ENCODE peak calls at places on chromosomes 2 and 18, in four cellular contexts. E is HEK293T, A is K562, H is HepG2. I is an unnamed sample.

GRCh38 chr2:240935101-240935876 is 29.2 kb downstream of the CROCC2 start:
- DNase-seq in E (no peak), A (no peak), H (no peak), I (no peak)

GRCh38 chr2:106011380-106011779 is 182.7 kb downstream of the UXS1 start:
- DNase-seq in A (no peak), E (no peak), H (no peak), I (no peak)

GRCh38 chr2:20915271-20915670 is 92.4 kb upstream of the LDAH start:
- DNase-seq in E (no peak), A (no peak), H (no peak), I (no peak)

GRCh38 chr2:47016172-47016913 is 100.7 kb upstream of the MCFD2 start:
- DNase-seq in E (peak), H (no peak), A (peak), I (no peak)

GRCh38 chr2:54767921-54768320 is 44.5 kb downstream of the EML6 start:
- DNase-seq in A (no peak), E (no peak), H (no peak), I (no peak)

GRCh38 chr2:170582747-170583463 is 132.2 kb upstream of the SP5 start:
- DNase-seq in H (no peak), E (no peak), A (no peak), I (no peak)

GRCh38 chr2:64243081-64244048 is 99.1 kb upstream of the PELI1 start:
- DNase-seq in E (no peak), H (no peak), A (no peak), I (no peak)

GRCh38 chr2:12303181-12304030 is 413.3 kb upstream of the TRIB2 start:
- DNase-seq in A (no peak), E (peak), H (no peak), I (no peak)

GRCh38 chr2:20490300-20491181 is 43.7 kb downstream of the RHOB start:
- DNase-seq in E (no peak), A (no peak), H (no peak), I (no peak)

GRCh38 chr2:219199470-219200211 is 6.9 kb upstream of the ZFAND2B start:
- DNase-seq in H (no peak), A (no peak), E (no peak), I (no peak)

GRCh38 chr2:201116115-201116958 is at the start of gene CFLAR:
- DNase-seq in A (peak), E (peak), H (peak), I (no peak)

GRCh38 chr18:76487782-76488181 is 7.3 kb downstream of the ZNF516 start:
- DNase-seq in H (no peak), E (no peak), A (no peak), I (no peak)

GRCh38 chr2:230871361-230872150 is 6.8 kb downstream of the ITM2C start:
- DNase-seq in E (no peak), H (no peak), A (no peak), I (no peak)
- TF ChIP-seq FOXK2 in E (no peak), H (no peak), A (no peak), I (no peak)

GRCh38 chr2:216664593-216665034 is 30.7 kb downstream of the IGFBP5 start:
- DNase-seq in A (peak), H (no peak), E (no peak), I (no peak)
- TF ChIP-seq FOXK2 in A (no peak), H (no peak), E (no peak), I (no peak)

DNA sequence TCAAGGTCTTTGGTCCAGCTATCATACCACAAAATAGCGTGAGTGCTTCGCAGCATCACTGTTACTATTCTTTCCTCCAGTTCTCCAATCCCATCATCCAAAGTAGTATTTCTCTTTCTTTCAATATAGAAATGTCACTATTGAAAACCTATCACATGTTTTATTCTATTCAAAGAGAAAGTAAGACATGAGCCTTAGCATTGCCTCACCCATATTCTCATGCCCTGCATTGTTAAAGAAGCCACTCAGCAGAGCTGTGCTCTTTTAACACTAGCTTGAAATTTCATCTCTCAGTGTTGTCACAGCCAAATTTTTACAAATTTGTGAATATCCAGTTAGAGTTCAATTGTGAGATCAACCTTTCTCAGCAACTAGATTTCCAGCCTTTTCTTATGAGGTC is 343.6 kb downstream of the SPAG16 start:
- DNase-seq in E (no peak), A (no peak), H (no peak), I (peak)
- TF ChIP-seq FOXK2 in E (no peak), A (no peak), H (no peak), I (no peak)

DNA sequence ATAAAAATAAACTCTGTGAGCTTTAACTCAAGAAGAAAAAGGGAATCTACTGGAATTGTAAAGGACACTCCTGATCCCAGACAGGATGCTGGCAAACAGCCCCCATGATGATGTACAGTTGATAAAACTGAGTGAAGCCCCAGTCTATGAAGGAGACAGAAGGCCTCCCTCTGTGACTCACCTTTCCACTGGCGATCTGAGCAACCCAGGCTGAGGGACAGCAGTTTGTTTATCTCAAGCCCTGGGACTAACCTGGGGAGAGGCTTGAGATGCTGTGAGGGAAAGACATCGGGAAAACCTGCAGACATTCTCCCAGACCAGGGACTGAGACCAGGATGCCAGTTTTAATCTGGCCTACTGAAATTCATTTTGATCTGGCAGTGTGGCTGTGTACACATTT is 104.5 kb upstream of the CDH2 start:
- DNase-seq in A (no peak), H (no peak), E (no peak), I (no peak)
- TF ChIP-seq FOXK2 in A (no peak), H (no peak), E (no peak), I (no peak)

I was measured in GM12878.